ENCODE peak calls at places on chromosomes 5 and 9, in nine cellular contexts. Y is lower lobe of right lung, X is pancreas, W is right atrium auricular region, N is GM12865, H is AG04449, B is AG04450, Z is tibial nerve, L is HCT116. U is an unnamed sample.

GRCh38 chr5:119355244-119355635 is 579 bp upstream of the TNFAIP8 start:
- DNase-seq in W (no peak), N (peak), L (no peak), Z (no peak), Y (peak), B (no peak), X (no peak), H (no peak), U (no peak)

GRCh38 chr5:95966005-95966404 is 4.4 kb upstream of the ELL2 start:
- DNase-seq in N (no peak), Z (no peak), B (no peak), W (no peak), L (no peak), H (no peak), Y (no peak), X (no peak), U (no peak)

GRCh38 chr5:10632110-10632903 is 68.4 kb downstream of the ANKRD33B start:
- DNase-seq in Y (no peak), X (no peak), Z (no peak), H (no peak), W (no peak), L (peak), N (peak), B (no peak), U (peak)

GRCh38 chr9:129211686-129212085 is 33.6 kb upstream of the IER5L start:
- DNase-seq in Z (no peak), N (no peak), Y (no peak), B (no peak), X (no peak), W (no peak), L (no peak), H (no peak), U (no peak)

GRCh38 chr5:21593261-21593660 is 1259.9 kb downstream of the CDH12 start:
- DNase-seq in N (no peak), W (no peak), X (no peak), B (no peak), Y (no peak), L (no peak), H (no peak), Z (no peak), U (no peak)

GRCh38 chr5:1185652-1186350 is 15.6 kb upstream of the SLC6A19 start:
- DNase-seq in H (no peak), N (no peak), L (no peak), W (no peak), B (no peak), X (peak), Y (peak), Z (no peak), U (peak)

GRCh38 chr5:69493235-69493925 is 790 bp downstream of the OCLN start:
- DNase-seq in Y (peak), N (peak), Z (no peak), H (no peak), B (no peak), L (no peak), X (peak), W (no peak), U (peak)

GRCh38 chr5:139904566-139905400 is 109.2 kb downstream of the PSD2 start:
- DNase-seq in Z (no peak), B (no peak), W (no peak), H (no peak), X (no peak), Y (no peak), N (no peak), L (no peak), U (no peak)

GRCh38 chr5:159099049-159099760 is 511 bp downstream of the EBF1 start:
- DNase-seq in N (peak), X (no peak), L (no peak), W (no peak), Y (peak), H (no peak), Z (no peak), B (no peak), U (peak)

GRCh38 chr9:115997923-115998322 is 155.7 kb upstream of the PAPPA start:
- DNase-seq in H (no peak), L (no peak), B (peak), N (no peak), Z (no peak), W (no peak), Y (no peak), X (no peak), U (no peak)

GRCh38 chr9:133375116-133375723 is 640 bp downstream of the SURF4 start:
- DNase-seq in Z (no peak), H (no peak), L (no peak), N (peak), W (no peak), B (no peak), Y (no peak), X (no peak), U (peak)

GRCh38 chr5:170451764-170452365 is 52.0 kb upstream of the KCNIP1 start:
- DNase-seq in Z (no peak), W (peak), H (no peak), N (no peak), L (no peak), B (no peak), Y (no peak), X (no peak), U (no peak)

GRCh38 chr5:146130440-146131045 is 25.2 kb upstream of the PLAC8L1 start:
- DNase-seq in Z (no peak), W (no peak), Y (no peak), B (peak), X (no peak), N (peak), H (peak), L (no peak), U (no peak)

GRCh38 chr5:42490836-42491235 is 67.6 kb downstream of the GHR start:
- DNase-seq in W (no peak), N (no peak), X (no peak), Y (no peak), L (no peak), Z (no peak), H (no peak), B (no peak), U (no peak)

GRCh38 chr5:135238622-135239460 is 160.2 kb downstream of the MACROH2A1 start:
- DNase-seq in Z (no peak), L (no peak), Y (no peak), N (no peak), B (no peak), H (no peak), W (peak), X (no peak), U (no peak)

GRCh38 chr5:142339781-142340180 is 15.0 kb upstream of the SPRY4 start:
- DNase-seq in Z (no peak), N (no peak), B (no peak), H (no peak), L (no peak), X (no peak), W (no peak), Y (no peak), U (no peak)

GRCh38 chr5:180335614-180336233 is 17.4 kb downstream of the GFPT2 start:
- DNase-seq in B (no peak), Y (peak), X (no peak), H (no peak), Z (no peak), L (no peak), W (no peak), N (no peak), U (peak)

GRCh38 chr9:76677481-76678055 is 86.7 kb upstream of the PCA3 start:
- DNase-seq in L (no peak), Y (no peak), X (no peak), W (no peak), B (no peak), N (no peak), H (no peak), Z (no peak), U (no peak)

GRCh38 chr9:133575673-133576590 is 33.3 kb downstream of the FAM163B start:
- DNase-seq in Z (no peak), Y (no peak), N (no peak), W (no peak), L (no peak), B (no peak), H (no peak), X (no peak), U (no peak)

GRCh38 chr9:88741335-88741734 is 206.4 kb downstream of the NXNL2 start:
- DNase-seq in H (no peak), X (no peak), W (no peak), L (no peak), B (no peak), N (peak), Z (no peak), Y (no peak), U (no peak)

GRCh38 chr5:72063219-72063819 is 44.0 kb upstream of the MAP1B start:
- DNase-seq in N (peak), X (no peak), Z (no peak), L (no peak), B (no peak), Y (no peak), W (no peak), H (no peak), U (peak)

GRCh38 chr9:129281506-129282145 is 103.6 kb upstream of the IER5L start:
- DNase-seq in Y (peak), B (no peak), X (no peak), H (no peak), N (no peak), L (no peak), Z (no peak), W (peak), U (no peak)

GRCh38 chr5:132221781-132222648 is 5.6 kb downstream of the P4HA2 start:
- DNase-seq in Y (no peak), X (peak), W (peak), L (no peak), B (peak), Z (peak), N (no peak), H (no peak), U (no peak)

GRCh38 chr5:170154744-170155143 is 49.0 kb downstream of the FOXI1 start:
- DNase-seq in X (no peak), Z (no peak), B (no peak), Y (no peak), N (peak), L (no peak), H (no peak), W (no peak), U (no peak)

GRCh38 chr5:109852371-109853160 is 162.8 kb downstream of the MAN2A1 start:
- DNase-seq in B (no peak), L (no peak), Z (no peak), Y (no peak), X (no peak), W (no peak), N (no peak), H (no peak), U (no peak)

GRCh38 chr9:121860744-121861143 is 209.3 kb downstream of the DAB2IP start:
- DNase-seq in X (no peak), W (peak), Y (no peak), B (peak), H (peak), Z (no peak), L (no peak), N (no peak), U (peak)

GRCh38 chr5:125214080-125214479 is 467.6 kb upstream of the ZNF608 start:
- DNase-seq in N (peak), L (no peak), W (no peak), X (no peak), B (no peak), H (no peak), Y (no peak), Z (no peak), U (no peak)

GRCh38 chr9:93223241-93224180 is 39.6 kb downstream of the WNK2 start:
- DNase-seq in H (peak), X (peak), Y (no peak), N (no peak), Z (no peak), B (peak), W (no peak), L (peak), U (peak)

GRCh38 chr5:173920866-173921265 is 32.7 kb downstream of the CPEB4 start:
- DNase-seq in W (no peak), B (no peak), Z (no peak), L (no peak), N (no peak), Y (no peak), H (no peak), X (no peak), U (no peak)

GRCh38 chr5:170937914-170938313 is 76.1 kb downstream of the RANBP17 start:
- DNase-seq in Y (no peak), H (no peak), B (no peak), X (no peak), Z (no peak), N (no peak), L (no peak), W (no peak), U (no peak)

GRCh38 chr9:2570615-2571479 is 50.7 kb upstream of the VLDLR start:
- DNase-seq in W (peak), Y (peak), N (peak), B (peak), H (no peak), Z (peak), X (peak), L (peak), U (peak)

GRCh38 chr9:137491735-137492432 is 32.8 kb upstream of the NSMF start:
- DNase-seq in X (no peak), H (no peak), N (no peak), Z (no peak), W (no peak), Y (no peak), L (no peak), B (no peak), U (peak)

GRCh38 chr9:32502996-32503395 is 23.0 kb downstream of the RIGI start:
- DNase-seq in B (no peak), X (no peak), N (no peak), L (no peak), Y (no peak), H (no peak), Z (no peak), W (no peak), U (no peak)

GRCh38 chr9:134317431-134318414 is 8.5 kb upstream of the RXRA start:
- DNase-seq in L (no peak), W (no peak), Y (peak), Z (no peak), H (peak), B (no peak), X (no peak), N (no peak), U (peak)

GRCh38 chr9:72650206-72650605 is 128.8 kb downstream of the TMC1 start:
- DNase-seq in N (no peak), Z (no peak), L (no peak), X (no peak), Y (no peak), B (no peak), H (no peak), W (no peak), U (no peak)

GRCh38 chr9:122193651-122194050 is 33.9 kb downstream of the MORN5 start:
- DNase-seq in Z (no peak), X (no peak), H (no peak), W (no peak), Y (no peak), B (no peak), N (no peak), L (no peak), U (no peak)

GRCh38 chr5:32848681-32849080 is 137.6 kb downstream of the NPR3 start:
- DNase-seq in L (no peak), Z (no peak), N (no peak), B (peak), Y (no peak), X (no peak), W (no peak), H (no peak), U (no peak)

GRCh38 chr5:32854473-32854872 is 143.4 kb downstream of the NPR3 start:
- DNase-seq in W (no peak), B (no peak), Z (no peak), N (no peak), H (no peak), Y (no peak), L (no peak), X (no peak), U (no peak)

GRCh38 chr5:32850792-32851191 is 139.7 kb downstream of the NPR3 start:
- DNase-seq in Z (no peak), H (no peak), L (no peak), B (no peak), X (no peak), N (no peak), W (no peak), Y (no peak), U (no peak)

GRCh38 chr5:32851774-32852173 is 140.7 kb downstream of the NPR3 start:
- DNase-seq in W (no peak), Y (no peak), X (no peak), L (no peak), B (no peak), Z (no peak), H (no peak), N (no peak), U (no peak)

DNA sequence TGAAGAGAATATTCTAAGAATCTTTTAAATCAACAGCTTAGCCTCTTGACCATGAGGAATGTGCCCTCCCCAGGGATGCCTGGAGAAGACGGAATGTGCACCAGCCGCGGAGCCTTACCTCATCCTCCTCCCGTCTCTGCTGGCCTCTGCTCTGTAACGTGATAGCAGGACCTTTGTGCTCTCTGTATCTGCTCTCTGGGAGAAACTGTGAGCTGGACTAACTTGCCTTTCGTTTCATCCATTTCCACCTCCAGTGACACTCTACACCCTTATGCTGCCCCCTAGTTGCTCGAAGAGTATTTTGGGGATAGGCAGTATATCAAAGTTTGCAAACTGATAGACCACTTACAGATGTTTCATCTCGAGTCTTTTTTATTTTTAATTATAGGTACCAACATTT is 141.4 kb downstream of the NPR3 start:
- DNase-seq in H (peak), N (peak), L (no peak), B (peak), W (peak), Z (peak), Y (peak), X (peak), U (no peak)
- TF ChIP-seq CTCF in H (peak), N (no peak), L (peak), B (peak), W (peak), Z (peak), Y (peak), X (no peak), U (no peak)

DNA sequence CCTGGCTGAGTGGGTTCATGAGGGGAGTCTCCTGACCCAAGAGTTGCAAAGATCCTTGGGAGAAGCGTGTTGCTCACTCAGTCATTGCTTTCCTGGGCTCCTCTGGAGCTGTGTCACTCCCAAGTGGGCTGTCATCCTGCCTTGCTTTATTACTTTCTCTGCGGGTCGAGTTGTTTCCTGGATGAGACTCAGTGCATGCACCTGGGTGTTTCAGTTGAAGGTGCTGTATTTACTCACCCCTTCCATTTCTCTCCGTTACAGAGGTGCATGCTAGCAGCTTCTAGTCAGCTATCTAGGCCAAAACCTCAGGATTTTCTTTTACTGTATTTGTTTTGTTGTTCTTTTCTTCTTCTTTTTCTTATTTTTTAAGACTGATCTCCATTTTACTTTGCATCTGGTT is 785.5 kb upstream of the EDIL3 start:
- DNase-seq in N (peak), Z (no peak), X (no peak), W (no peak), L (no peak), H (no peak), B (no peak), Y (no peak), U (no peak)
- TF ChIP-seq CTCF in N (no peak), Z (no peak), X (no peak), W (no peak), L (no peak), H (no peak), B (no peak), Y (no peak), U (no peak)

GRCh38 chr9:35658894-35659220 is 765 bp downstream of the CCDC107 start:
- DNase-seq in B (no peak), H (no peak), N (peak), Y (no peak), W (no peak), L (peak), X (no peak), Z (no peak), U (peak)
- TF ChIP-seq CTCF in B (no peak), H (no peak), N (no peak), Y (no peak), W (no peak), L (no peak), X (no peak), Z (no peak), U (no peak)

DNA sequence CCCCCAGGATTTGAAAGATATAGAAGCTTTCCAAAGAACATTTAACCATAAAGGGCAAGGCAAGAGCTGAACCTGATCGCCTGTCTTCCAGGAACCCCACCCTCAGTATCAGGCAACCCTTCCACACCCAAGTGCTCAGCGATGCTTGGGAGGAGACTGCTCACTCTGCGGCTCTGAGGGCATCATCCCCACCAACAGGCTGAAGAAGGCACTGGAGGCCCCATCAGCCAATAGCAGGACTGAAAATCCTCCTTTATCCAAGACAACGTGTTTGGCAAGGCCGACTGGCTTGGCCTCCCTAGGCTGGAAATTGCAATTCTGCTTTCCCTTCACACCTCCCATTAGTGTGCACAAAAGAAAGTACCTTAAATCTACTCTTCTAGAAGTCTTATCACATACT is 1.4 kb upstream of the PPP2CA start:
- DNase-seq in Y (no peak), W (no peak), B (no peak), H (no peak), N (peak), L (no peak), X (no peak), Z (peak), U (peak)
- TF ChIP-seq CTCF in Y (no peak), W (no peak), B (no peak), H (no peak), N (no peak), L (no peak), X (no peak), Z (peak), U (no peak)

GRCh38 chr5:55226027-55226933 is 835 bp downstream of the MCIDAS start:
- DNase-seq in W (no peak), Z (no peak), H (no peak), B (no peak), N (peak), L (peak), Y (peak), X (no peak), U (peak)
- TF ChIP-seq CTCF in W (peak), Z (no peak), H (peak), B (peak), N (peak), L (no peak), Y (peak), X (peak), U (no peak)

GRCh38 chr5:114062940-114063867 is 298.7 kb upstream of the KCNN2 start:
- DNase-seq in B (no peak), X (no peak), W (no peak), Z (no peak), H (no peak), L (no peak), N (no peak), Y (no peak), U (no peak)
- TF ChIP-seq CTCF in B (peak), X (no peak), W (peak), Z (no peak), H (peak), L (no peak), N (no peak), Y (no peak), U (no peak)

DNA sequence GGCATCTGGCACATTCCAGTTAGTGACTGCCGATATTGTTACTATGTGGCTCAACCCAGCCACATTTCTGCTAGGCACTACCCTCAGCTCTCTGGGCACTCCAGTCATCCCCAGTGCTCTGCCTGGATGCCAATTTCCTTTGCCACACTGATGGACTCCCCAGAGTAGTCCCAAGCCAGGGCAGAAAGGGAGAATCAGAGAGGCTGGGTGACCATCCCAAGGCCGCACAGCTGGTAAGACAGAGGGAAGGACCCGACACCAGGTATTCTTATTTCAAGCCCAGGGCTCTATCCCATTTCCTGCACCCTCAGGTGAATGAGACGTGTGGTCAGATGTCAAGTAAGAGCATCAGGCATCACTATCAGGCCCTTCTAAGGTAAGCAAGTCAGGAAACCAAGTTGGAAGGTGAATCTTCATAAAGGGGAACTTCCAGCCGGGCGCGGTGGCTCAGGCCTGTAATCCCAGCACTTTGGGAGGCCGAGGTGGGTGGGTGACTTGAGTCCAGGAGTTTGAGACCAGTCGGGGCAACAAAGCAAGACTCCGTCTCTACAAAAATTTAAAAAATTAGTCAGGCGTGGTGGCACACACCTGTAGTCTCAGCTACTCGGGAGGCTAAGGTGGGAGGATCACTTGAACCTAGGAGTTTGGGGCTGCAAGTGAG is 38.6 kb downstream of the SH3PXD2B start:
- DNase-seq in W (no peak), Z (no peak), H (no peak), N (no peak), L (no peak), Y (no peak), B (no peak), X (no peak), U (no peak)
- TF ChIP-seq CTCF in W (no peak), Z (no peak), H (no peak), N (no peak), L (no peak), Y (no peak), B (no peak), X (no peak), U (no peak)

GRCh38 chr9:132042324-132042723 is 37.3 kb downstream of the MED27 start:
- DNase-seq in B (peak), X (no peak), Z (no peak), W (no peak), Y (no peak), L (peak), N (no peak), H (peak), U (no peak)
- TF ChIP-seq CTCF in B (peak), X (no peak), Z (no peak), W (no peak), Y (no peak), L (no peak), N (no peak), H (no peak), U (no peak)

U was measured in mucosa of descending colon.